ENCODE peak calls at places on chromosomes 11 and 22, in nine cellular contexts. X is neural crest cell, Z is HFFc6, P is endothelial cell, G is tibial artery, O is thoracic aorta, N is nephron progenitor cell, S is WERI-Rb-1, L is lung. I is an unnamed sample.

GRCh38 chr11:62806611-62807121 is 1.4 kb upstream of the NXF1 start:
- DNase-seq in X (no peak), Z (peak), P (no peak), G (no peak), O (no peak), N (no peak), S (no peak), L (no peak), I (no peak)

GRCh38 chr22:24289138-24289537 is 18.5 kb downstream of the SPECC1L start:
- DNase-seq in X (no peak), Z (peak), P (no peak), G (no peak), O (no peak), N (no peak), S (no peak), L (no peak), I (no peak)

GRCh38 chr11:116895053-116895757 is 57.8 kb upstream of the APOA1 start:
- DNase-seq in X (peak), Z (no peak), P (peak), G (no peak), O (no peak), N (peak), S (peak), L (no peak), I (no peak)

GRCh38 chr22:47237890-47238480 is 475.5 kb downstream of the TBC1D22A start:
- DNase-seq in X (no peak), Z (no peak), P (no peak), G (no peak), O (no peak), N (no peak), S (no peak), L (peak), I (no peak)

GRCh38 chr11:122559734-122560382 is 95.7 kb upstream of the UBASH3B start:
- DNase-seq in X (no peak), Z (no peak), P (peak), G (no peak), O (no peak), N (no peak), S (no peak), L (no peak), I (no peak)

GRCh38 chr11:35316161-35316560 is 103.2 kb downstream of the SLC1A2 start:
- DNase-seq in X (no peak), Z (no peak), P (no peak), G (no peak), O (no peak), N (no peak), S (no peak), L (no peak), I (no peak)

GRCh38 chr22:23697031-23697970 is 6.5 kb downstream of the RGL4 start:
- DNase-seq in X (no peak), Z (no peak), P (no peak), G (no peak), O (no peak), N (no peak), S (no peak), L (no peak), I (no peak)

GRCh38 chr11:116515666-116516184 is 257.1 kb downstream of the BUD13 start:
- DNase-seq in X (no peak), Z (no peak), P (no peak), G (peak), O (no peak), N (peak), S (no peak), L (no peak), I (no peak)

GRCh38 chr22:19036523-19037273 is 85.5 kb downstream of the DGCR2 start:
- DNase-seq in X (no peak), Z (no peak), P (no peak), G (no peak), O (no peak), N (no peak), S (peak), L (no peak), I (no peak)

GRCh38 chr22:29251981-29252978 is 15.5 kb downstream of the RHBDD3 start:
- DNase-seq in X (no peak), Z (no peak), P (no peak), G (peak), O (no peak), N (no peak), S (no peak), L (no peak), I (no peak)

DNA sequence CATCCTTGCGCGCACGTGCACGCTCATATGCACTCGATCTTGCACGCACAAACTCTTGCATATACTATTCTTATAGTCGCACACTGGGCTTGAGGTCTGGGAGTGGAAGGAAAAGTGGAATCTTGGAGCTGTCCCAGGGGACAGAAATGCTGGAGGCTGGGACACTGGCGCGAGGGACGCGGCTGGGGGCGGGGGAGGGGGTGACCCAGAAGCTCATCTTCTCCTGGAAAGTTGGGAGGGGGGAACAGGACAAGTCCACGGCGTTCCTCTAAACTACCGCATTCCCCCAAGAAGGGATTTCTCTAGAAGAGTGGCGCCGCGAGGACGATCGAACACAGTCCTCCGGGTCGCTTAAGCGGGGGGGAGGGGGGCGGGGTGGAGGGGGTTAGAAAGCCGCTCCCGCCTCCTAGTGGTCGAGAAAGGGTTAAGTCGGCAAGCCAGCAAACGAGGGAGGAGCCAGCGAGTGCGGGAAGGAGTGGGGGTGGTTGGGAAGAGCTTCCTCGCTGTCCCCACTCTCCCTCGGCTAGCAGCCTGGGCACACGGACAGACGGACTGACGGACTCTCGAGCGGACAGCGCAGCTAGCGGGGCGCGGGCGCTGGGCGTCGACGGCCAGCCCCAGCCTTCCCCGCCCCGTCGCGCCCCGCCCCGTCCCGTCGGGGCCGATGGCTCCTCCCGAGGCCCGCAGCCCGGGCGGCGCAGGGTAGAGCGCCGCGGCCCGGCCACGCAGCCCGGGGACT is at the start of gene RTN4RL2:
- DNase-seq in X (peak), Z (no peak), P (peak), G (no peak), O (no peak), N (peak), S (peak), L (peak), I (no peak)
- TF ChIP-seq CTCF in X (peak), Z (peak), P (peak), G (no peak), O (peak), N (peak), S (peak), L (no peak), I (no peak)

DNA sequence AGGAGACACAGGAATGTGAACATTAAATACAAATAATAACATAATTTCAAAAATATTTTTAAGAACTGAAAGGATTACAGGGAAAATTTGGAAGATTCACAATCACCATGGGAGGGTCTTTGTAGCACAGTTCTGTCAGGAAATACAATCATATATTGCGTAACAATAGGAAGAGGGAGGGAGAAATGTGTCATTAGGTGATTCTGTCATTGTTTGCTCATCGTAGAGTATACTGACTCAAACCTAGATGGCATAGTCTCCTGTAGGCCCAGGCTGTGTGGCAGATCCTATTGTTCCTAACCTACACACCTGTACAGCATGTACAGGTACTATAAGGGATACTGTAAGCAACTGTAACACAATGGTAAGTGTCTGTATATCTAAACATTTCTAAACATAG is 330.4 kb downstream of the BRD1 start:
- DNase-seq in X (no peak), Z (no peak), P (no peak), G (no peak), O (no peak), N (no peak), S (no peak), L (no peak), I (no peak)
- TF ChIP-seq CTCF in X (no peak), Z (no peak), P (no peak), G (no peak), O (no peak), N (no peak), S (no peak), L (no peak), I (no peak)

GRCh38 chr22:26134654-26135330 is 34.5 kb upstream of the SEZ6L start:
- DNase-seq in X (no peak), Z (no peak), P (no peak), G (no peak), O (no peak), N (no peak), S (peak), L (no peak), I (no peak)
- TF ChIP-seq CTCF in X (peak), Z (peak), P (peak), G (no peak), O (no peak), N (peak), S (peak), L (no peak), I (no peak)

DNA sequence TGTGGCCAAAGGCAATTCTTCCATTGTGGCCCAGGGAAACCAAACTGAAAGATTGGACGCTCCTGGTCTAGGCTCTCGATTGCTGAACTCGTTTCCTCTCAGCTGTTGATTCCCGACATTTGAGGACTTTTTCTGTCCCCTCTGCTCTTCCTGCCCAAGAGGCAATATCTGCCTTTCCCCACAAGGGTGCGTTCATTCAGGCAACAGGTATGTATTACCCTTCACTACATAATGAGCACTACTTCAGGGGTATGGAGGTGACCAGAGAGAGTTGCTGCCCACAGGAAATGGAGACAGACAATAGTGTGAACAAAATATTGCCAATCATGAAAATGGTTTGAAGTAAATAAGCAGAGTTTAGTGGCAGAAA is 8.2 kb downstream of the PTH start:
- DNase-seq in X (no peak), Z (no peak), P (no peak), G (no peak), O (no peak), N (no peak), S (no peak), L (no peak), I (peak)
- TF ChIP-seq CTCF in X (peak), Z (no peak), P (no peak), G (no peak), O (no peak), N (no peak), S (peak), L (no peak), I (no peak)

GRCh38 chr11:101949846-101950245 is 33.5 kb upstream of the ANGPTL5 start:
- DNase-seq in X (no peak), Z (no peak), P (no peak), G (no peak), O (no peak), N (no peak), S (no peak), L (no peak), I (no peak)

GRCh38 chr11:101944896-101945295 is 28.6 kb upstream of the ANGPTL5 start:
- DNase-seq in X (no peak), Z (no peak), P (no peak), G (no peak), O (no peak), N (no peak), S (no peak), L (no peak), I (no peak)

GRCh38 chr11:101945418-101945817 is 29.1 kb upstream of the ANGPTL5 start:
- DNase-seq in X (no peak), Z (no peak), P (no peak), G (no peak), O (no peak), N (no peak), S (no peak), L (no peak), I (no peak)
- TF ChIP-seq CTCF in X (no peak), Z (no peak), P (no peak), G (no peak), O (no peak), N (no peak), S (no peak), L (no peak), I (no peak)

GRCh38 chr11:45336136-45336535 is 50.0 kb upstream of the SYT13 start:
- DNase-seq in X (no peak), Z (no peak), P (no peak), G (no peak), O (no peak), N (no peak), S (no peak), L (no peak), I (no peak)

GRCh38 chr11:45337583-45338360 is 51.6 kb upstream of the SYT13 start:
- DNase-seq in X (no peak), Z (no peak), P (no peak), G (no peak), O (no peak), N (no peak), S (no peak), L (no peak), I (no peak)

GRCh38 chr11:45343988-45344387 is 57.8 kb upstream of the SYT13 start:
- DNase-seq in X (no peak), Z (no peak), P (no peak), G (no peak), O (no peak), N (no peak), S (no peak), L (no peak), I (no peak)

GRCh38 chr11:45339754-45340519 is 53.8 kb upstream of the SYT13 start:
- DNase-seq in X (peak), Z (peak), P (peak), G (peak), O (peak), N (peak), S (peak), L (peak), I (peak)

DNA sequence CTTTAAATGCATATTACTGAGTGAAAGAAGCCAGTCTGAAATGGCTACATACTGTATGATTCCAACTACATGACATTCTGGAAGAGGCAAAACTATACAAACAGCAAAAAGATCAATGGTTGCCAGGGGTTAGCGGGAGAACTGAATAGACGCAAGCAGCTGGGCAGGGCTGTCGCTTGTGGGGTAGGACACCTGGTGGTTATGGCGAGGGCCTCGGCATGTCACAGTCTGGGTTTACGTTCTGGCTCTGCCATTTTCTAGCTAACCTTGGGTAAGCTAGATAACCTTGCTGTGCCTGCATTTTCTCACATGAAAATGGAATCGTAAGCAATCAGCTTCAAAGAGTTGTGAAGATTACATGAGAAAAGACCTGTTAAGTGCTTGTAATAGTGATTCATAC is 55.2 kb upstream of the SYT13 start:
- DNase-seq in X (no peak), Z (no peak), P (no peak), G (no peak), O (no peak), N (no peak), S (no peak), L (no peak), I (no peak)
- TF ChIP-seq CTCF in X (peak), Z (no peak), P (no peak), G (no peak), O (no peak), N (no peak), S (no peak), L (no peak), I (no peak)

GRCh38 chr22:50641696-50642607 is 14.0 kb upstream of the ARSA start:
- DNase-seq in X (peak), Z (no peak), P (no peak), G (no peak), O (no peak), N (peak), S (no peak), L (no peak), I (no peak)
- TF ChIP-seq CTCF in X (no peak), Z (peak), P (no peak), G (peak), O (no peak), N (no peak), S (peak), L (peak), I (no peak)

I was measured in CD8-positive, alpha-beta T cell.